ENCODE peak calls at places on chromosomes 12 and 14, in nine cellular contexts. U is cardiac muscle cell, O is kidney, Q is K562, F is fibroblast of mammary gland, A is psoas muscle, G is HFF-Myc, Y is fibroblast of lung, R is BJ. P is an unnamed sample.
A peak's percentile ranks its signal among the peaks of the same experiment; 100 is the strongest.

GRCh38 chr14:55349565-55349964 is 62.1 kb downstream of the ATG14 start:
- DNase-seq in O (peak; percentile 82), A (no peak), G (no peak), Q (no peak), R (no peak), U (no peak), F (no peak), Y (no peak), P (no peak)

GRCh38 chr12:6230321-6231110 is 30.3 kb downstream of the CD9 start:
- DNase-seq in Q (no peak), R (no peak), A (peak; percentile 54), Y (peak; percentile 45), F (no peak), O (peak; percentile 85), U (no peak), G (no peak), P (peak; percentile 23)

GRCh38 chr12:122096591-122097149 is 18.1 kb downstream of the MLXIP start:
- DNase-seq in F (peak; percentile 75), G (no peak), O (no peak), Q (no peak), U (no peak), Y (peak; percentile 78), A (peak; percentile 66), R (no peak), P (no peak)

GRCh38 chr14:77212933-77213656 is 31.5 kb downstream of the TMEM63C start:
- DNase-seq in R (no peak), Q (peak; percentile 51), U (peak; percentile 69), G (no peak), A (no peak), O (peak; percentile 66), F (peak; percentile 8), Y (no peak), P (peak; percentile 54)

GRCh38 chr12:21695896-21696295 is 38.3 kb upstream of the LDHB start:
- DNase-seq in O (no peak), U (no peak), R (peak; percentile 50), Y (no peak), F (no peak), A (no peak), Q (no peak), G (no peak), P (no peak)

GRCh38 chr12:49970658-49971057 is 2.1 kb upstream of the AQP6 start:
- DNase-seq in G (no peak), O (no peak), R (no peak), Q (no peak), Y (no peak), U (no peak), A (no peak), F (no peak), P (no peak)

GRCh38 chr14:23672200-23672599 is 36.0 kb downstream of the DHRS2 start:
- DNase-seq in G (no peak), R (no peak), O (no peak), A (no peak), U (no peak), F (no peak), Q (no peak), Y (no peak), P (no peak)

GRCh38 chr12:27221625-27222387 is 22.3 kb upstream of the STK38L start:
- DNase-seq in F (no peak), Q (no peak), A (no peak), R (no peak), Y (no peak), O (no peak), G (no peak), U (no peak), P (no peak)

GRCh38 chr14:91352696-91353692 is 64.6 kb downstream of the CCDC88C start:
- DNase-seq in R (no peak), O (peak; percentile 53), Y (no peak), A (no peak), F (no peak), U (no peak), Q (no peak), G (no peak), P (no peak)

GRCh38 chr12:49349266-49349665 is 2.6 kb downstream of the DNAJC22 start:
- DNase-seq in R (no peak), F (no peak), G (no peak), Q (no peak), O (no peak), U (no peak), A (no peak), Y (no peak), P (no peak)

GRCh38 chr12:122473543-122474323 is 27.0 kb downstream of the ZCCHC8 start:
- DNase-seq in A (no peak), O (no peak), Y (peak; percentile 60), G (no peak), R (no peak), F (peak; percentile 93), Q (peak; percentile 37), U (no peak), P (peak; percentile 77)

GRCh38 chr12:110424237-110424636 is 20.7 kb upstream of the ANAPC7 start:
- DNase-seq in Y (no peak), G (no peak), R (no peak), O (no peak), A (no peak), Q (no peak), F (no peak), U (no peak), P (peak; percentile 26)

GRCh38 chr12:34393821-34394150 is 371.5 kb downstream of the ALG10 start:
- DNase-seq in Q (no peak), A (peak; percentile 8), R (no peak), O (peak; percentile 46), Y (no peak), U (no peak), F (no peak), G (no peak), P (no peak)

GRCh38 chr14:51735851-51736250 is 84.1 kb downstream of the FRMD6 start:
- DNase-seq in U (no peak), R (no peak), O (no peak), Q (no peak), F (no peak), Y (peak; percentile 29), G (no peak), A (no peak), P (no peak)

GRCh38 chr14:75476274-75476995 is 45.8 kb upstream of the BATF start:
- DNase-seq in R (no peak), O (no peak), G (no peak), A (no peak), Q (no peak), Y (peak; percentile 48), F (no peak), U (peak; percentile 23), P (no peak)

GRCh38 chr12:108850854-108851573 is 6.4 kb downstream of the SSH1 start:
- DNase-seq in Y (peak; percentile 85), F (peak; percentile 89), R (no peak), A (peak; percentile 59), U (no peak), O (peak; percentile 73), G (no peak), Q (peak; percentile 61), P (peak; percentile 96)

GRCh38 chr14:69137456-69138188 is 15.3 kb downstream of the DCAF5 start:
- DNase-seq in G (no peak), F (no peak), Y (peak; percentile 31), U (no peak), Q (no peak), R (no peak), A (no peak), O (no peak), P (peak; percentile 56)

GRCh38 chr14:69141550-69141949 is 11.4 kb downstream of the DCAF5 start:
- DNase-seq in A (no peak), G (no peak), F (no peak), Q (no peak), U (no peak), R (no peak), O (no peak), Y (no peak), P (no peak)

GRCh38 chr14:69135133-69135532 is 17.8 kb downstream of the DCAF5 start:
- DNase-seq in Y (no peak), U (no peak), A (no peak), O (no peak), Q (no peak), G (no peak), F (no peak), R (no peak), P (no peak)

GRCh38 chr14:69139743-69140142 is 13.2 kb downstream of the DCAF5 start:
- DNase-seq in R (no peak), Q (no peak), Y (no peak), G (no peak), U (no peak), A (no peak), O (no peak), F (no peak), P (no peak)

DNA sequence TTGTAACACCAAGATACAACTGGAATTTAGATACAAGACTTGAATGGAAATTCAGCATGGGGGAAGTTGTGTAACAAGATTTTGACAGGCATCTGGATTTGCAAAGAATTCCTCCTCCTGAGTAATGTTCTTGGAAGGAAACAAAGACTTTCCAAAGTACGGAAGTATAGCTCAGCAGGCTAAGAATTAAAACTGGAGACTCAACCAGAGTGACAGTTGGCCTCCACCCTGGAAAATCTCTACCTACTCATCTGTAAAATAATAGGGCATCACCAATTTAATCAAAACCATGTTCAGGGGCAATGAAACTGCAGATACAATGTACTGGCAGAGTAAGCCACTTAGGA is 14.8 kb downstream of the DCAF5 start:
- DNase-seq in U (no peak), A (no peak), Y (peak; percentile 72), F (peak; percentile 79), G (no peak), R (no peak), Q (no peak), O (no peak), P (peak; percentile 78)
- H3K4me3 ChIP-seq in U (no peak overlapping the region), A (no peak overlapping the region), Y (no peak overlapping the region), F (no peak overlapping the region), G (no peak overlapping the region), R (no peak overlapping the region), Q (no peak overlapping the region), O (no peak overlapping the region), P (no peak overlapping the region)

DNA sequence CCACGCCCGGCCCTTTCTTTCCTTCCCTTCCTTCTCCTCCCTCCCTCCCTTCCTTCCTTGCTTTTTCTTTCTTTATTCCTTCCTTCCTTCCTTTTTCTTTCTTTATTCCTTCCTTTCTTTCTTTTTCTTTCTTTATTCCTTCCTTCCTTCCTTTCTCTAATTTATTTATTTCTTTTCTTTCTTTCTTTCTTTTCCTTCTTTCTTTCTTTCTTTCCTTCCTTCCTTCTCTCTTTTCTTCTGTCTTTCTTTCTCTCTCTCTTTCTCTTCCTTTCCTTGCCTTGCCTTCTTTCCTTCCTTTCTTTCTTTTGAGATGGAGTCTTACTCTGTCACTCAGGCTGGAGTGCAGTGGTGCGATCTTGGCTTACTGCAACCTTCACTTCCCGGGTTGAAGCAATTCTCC is 15.9 kb downstream of the CCDC177 start:
- DNase-seq in Q (no peak), Y (no peak), G (no peak), U (no peak), R (no peak), O (no peak), F (no peak), A (no peak), P (no peak)
- TF ChIP-seq CTCF in Q (no peak), Y (no peak), G (no peak), U (no peak), R (no peak), O (no peak), F (no peak), A (no peak), P (no peak)

GRCh38 chr14:102545461-102546265 is 36.1 kb upstream of the ANKRD9 start:
- DNase-seq in U (no peak), R (peak; percentile 33), F (peak; percentile 54), G (peak; percentile 73), Y (peak; percentile 77), A (no peak), Q (no peak), O (no peak), P (peak; percentile 76)
- H3K4me3 ChIP-seq in U (no peak overlapping the region), R (no peak overlapping the region), F (no peak overlapping the region), G (peak overlapping the region; percentile 34), Y (no peak overlapping the region), A (no peak overlapping the region), Q (no peak overlapping the region), O (no peak overlapping the region), P (no peak overlapping the region)

GRCh38 chr12:79512068-79512467 is 178.7 kb downstream of the PAWR start:
- DNase-seq in Q (no peak), U (no peak), O (no peak), R (no peak), A (no peak), Y (no peak), F (no peak), G (no peak), P (no peak)
- TF ChIP-seq CTCF in Q (no peak), U (no peak), O (no peak), R (peak; percentile 15), A (no peak), Y (no peak), F (peak; percentile 27), G (peak; percentile 32), P (peak; percentile 39)